ENCODE peak calls at places on chromosomes 3 and 15, in four cellular contexts. O is H1, P is GM12878, G is HepG2. F is an unnamed sample.

GRCh38 chr3:37628711-37629301 is 232.9 kb upstream of the CTDSPL start:
- DNase-seq in P (no peak), G (no peak), O (no peak), F (no peak)

GRCh38 chr3:50274371-50275104 is 4.3 kb upstream of the LSMEM2 start:
- DNase-seq in O (peak), G (peak), P (no peak), F (peak)

GRCh38 chr15:73374599-73374998 is 5.8 kb upstream of the HCN4 start:
- DNase-seq in G (no peak), P (no peak), O (no peak), F (no peak)

GRCh38 chr15:43274136-43274535 is 7.4 kb upstream of the TGM5 start:
- DNase-seq in O (no peak), P (no peak), G (no peak), F (no peak)

GRCh38 chr15:92438471-92438870 is 44.8 kb downstream of the ST8SIA2 start:
- DNase-seq in O (no peak), P (no peak), G (no peak), F (no peak)

GRCh38 chr3:142270407-142270806 is 45.0 kb upstream of the GK5 start:
- DNase-seq in G (no peak), O (no peak), P (no peak), F (no peak)

GRCh38 chr3:111803123-111803593 is 55.9 kb upstream of the PHLDB2 start:
- DNase-seq in P (no peak), G (no peak), O (no peak), F (no peak)

GRCh38 chr15:27353837-27354236 is 382.9 kb downstream of the GABRG3 start:
- DNase-seq in P (no peak), G (no peak), O (no peak), F (no peak)

GRCh38 chr3:46222435-46223161 is 14.5 kb upstream of the CCR1 start:
- DNase-seq in G (no peak), O (no peak), P (no peak), F (no peak)

GRCh38 chr3:62529230-62529629 is 155.9 kb upstream of the FEZF2 start:
- DNase-seq in O (peak), P (no peak), G (peak), F (peak)

GRCh38 chr15:98121957-98122356 is 161.5 kb downstream of the ARRDC4 start:
- DNase-seq in O (no peak), P (no peak), G (no peak), F (no peak)

GRCh38 chr15:75887178-75887577 is 16.5 kb upstream of the FBXO22 start:
- DNase-seq in P (no peak), O (no peak), G (peak), F (no peak)

GRCh38 chr15:67917037-67917436 is 77.2 kb upstream of the RNU6-1 start:
- DNase-seq in G (no peak), P (no peak), O (no peak), F (no peak)

GRCh38 chr3:11384074-11384473 is 111.9 kb downstream of the ATG7 start:
- DNase-seq in O (no peak), P (no peak), G (no peak), F (no peak)

GRCh38 chr3:40677321-40677720 is 152.6 kb downstream of the ZNF621 start:
- DNase-seq in O (no peak), P (no peak), G (no peak), F (no peak)

GRCh38 chr3:67415504-67415903 is 238.9 kb downstream of the SUCLG2 start:
- DNase-seq in O (no peak), P (no peak), G (no peak), F (no peak)

GRCh38 chr3:32453346-32453745 is 49.3 kb downstream of the CMTM6 start:
- DNase-seq in P (no peak), O (no peak), G (no peak), F (no peak)

GRCh38 chr3:135231646-135232625 is 436.9 kb downstream of the EPHB1 start:
- DNase-seq in P (no peak), O (no peak), G (no peak), F (no peak)

GRCh38 chr3:21237638-21238037 is 513.4 kb downstream of the ZNF385D start:
- DNase-seq in P (no peak), O (no peak), G (no peak), F (no peak)

GRCh38 chr3:58637509-58637908 is 29.1 kb downstream of the FAM3D start:
- DNase-seq in O (no peak), P (no peak), G (no peak), F (no peak)

GRCh38 chr3:94776401-94776915 is 713.6 kb downstream of the NSUN3 start:
- DNase-seq in O (no peak), G (no peak), P (no peak), F (no peak)

GRCh38 chr3:133943639-133944131 is 48.0 kb upstream of the RAB6B start:
- DNase-seq in G (no peak), P (no peak), O (no peak), F (peak)

GRCh38 chr15:52143862-52144261 is 31.3 kb upstream of the BCL2L10 start:
- DNase-seq in O (no peak), G (peak), P (no peak), F (peak)

GRCh38 chr3:126130981-126131750 is 47.2 kb upstream of the SLC41A3 start:
- DNase-seq in P (no peak), O (peak), G (no peak), F (no peak)

GRCh38 chr3:171329759-171330158 is 130.4 kb downstream of the TNIK start:
- DNase-seq in P (no peak), G (no peak), O (no peak), F (no peak)

GRCh38 chr3:171327441-171328174 is 132.6 kb downstream of the TNIK start:
- DNase-seq in G (no peak), O (no peak), P (no peak), F (no peak)

GRCh38 chr3:171326717-171327440 is 133.3 kb downstream of the TNIK start:
- DNase-seq in O (no peak), P (no peak), G (no peak), F (no peak)

GRCh38 chr3:171330936-171331335 is 129.3 kb downstream of the TNIK start:
- DNase-seq in O (no peak), G (no peak), P (no peak), F (no peak)

GRCh38 chr3:171328419-171329082 is 131.7 kb downstream of the TNIK start:
- DNase-seq in G (peak), P (no peak), O (no peak), F (peak)
- TF ChIP-seq RFX5 in G (no peak), P (no peak), O (no peak), F (no peak)

DNA sequence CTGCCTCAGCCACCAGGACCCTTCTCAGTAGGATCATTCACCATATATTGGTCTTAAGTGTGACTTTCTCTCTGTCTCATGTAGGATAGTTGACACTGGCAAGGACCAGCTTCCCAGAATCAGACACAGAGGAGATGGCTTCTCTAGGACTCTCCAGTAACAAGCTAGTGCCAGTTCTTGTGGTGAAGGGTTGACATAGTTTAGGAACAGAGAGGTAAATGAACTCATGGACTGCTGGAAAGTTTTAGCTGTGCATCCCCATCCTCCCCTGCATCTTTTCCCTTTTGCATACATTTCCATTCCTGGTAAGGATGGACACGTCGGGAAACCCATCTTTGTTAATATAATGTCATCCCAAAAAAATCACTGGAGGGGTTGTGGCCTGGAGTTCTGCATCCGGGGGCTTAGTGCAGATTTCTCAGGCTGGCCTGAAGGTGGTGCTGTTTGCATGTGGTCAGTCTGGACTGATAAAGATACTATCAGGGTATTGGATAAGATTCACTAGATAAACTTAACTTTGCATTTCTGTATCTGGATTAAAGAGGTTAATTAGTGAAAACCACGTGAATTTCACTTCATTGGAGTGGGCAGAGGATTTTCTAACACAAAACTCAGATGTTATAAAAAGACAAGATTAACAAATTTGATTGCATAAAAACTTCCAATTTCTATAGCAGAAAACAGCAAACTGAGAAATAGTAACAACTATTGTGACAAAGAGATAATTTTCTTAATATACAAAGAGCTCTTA is 110.8 kb downstream of the TBC1D2B start:
- DNase-seq in P (no peak), G (peak), O (peak), F (peak)
- TF ChIP-seq SP1 in P (no peak), G (no peak), O (no peak), F (no peak)

DNA sequence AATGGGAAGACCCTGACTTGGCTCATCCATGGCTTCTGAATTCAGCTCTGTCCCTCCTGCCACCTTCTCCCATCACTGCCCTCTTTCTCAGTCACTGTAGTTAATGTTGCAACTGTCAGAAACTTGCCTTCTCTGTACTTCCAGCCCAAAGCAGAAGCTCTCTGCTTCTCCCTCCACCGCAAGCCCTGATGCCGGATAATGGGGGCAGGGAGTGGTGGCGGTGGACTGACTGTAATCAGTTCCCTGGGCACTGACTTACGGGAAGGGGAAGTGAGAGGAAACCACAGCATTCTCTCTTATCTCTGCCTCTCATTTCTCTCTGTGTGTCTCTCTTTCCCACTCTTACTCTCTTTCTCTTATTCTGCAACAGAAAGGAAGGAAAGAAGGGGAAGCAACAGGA is 10.9 kb downstream of the TNFSF10 start:
- DNase-seq in P (peak), G (no peak), O (no peak), F (no peak)
- TF ChIP-seq RFX5 in P (no peak), G (no peak), O (no peak), F (no peak)

GRCh38 chr15:58568157-58568571 is 136.4 kb downstream of the LIPC start:
- DNase-seq in G (no peak), O (peak), P (no peak), F (peak)
- TF ChIP-seq SP1 in G (no peak), O (no peak), P (no peak), F (no peak)

F was measured in K562.